ENCODE peak calls at places on chromosomes 4 and X, in eight cellular contexts. M is fibroblast of lung, Y is transverse colon, T is tibial nerve, D is IMR-90, X is uterus, N is ascending aorta, F is cardiac muscle cell. S is an unnamed sample.

GRCh38 chr4:46993075-46994006 is at the start of gene GABRA4:
- DNase-seq in M (peak), Y (no peak), T (no peak), D (no peak), X (no peak), N (no peak), F (peak), S (no peak)

GRCh38 chrX:2533424-2533823 is 32.6 kb upstream of the DHRSX start:
- DNase-seq in M (no peak), Y (no peak), T (no peak), D (no peak), X (no peak), N (no peak), F (no peak), S (no peak)

GRCh38 chr4:158624889-158625478 is 46.7 kb downstream of the C4orf46 start:
- DNase-seq in M (peak), Y (no peak), T (peak), D (peak), X (peak), N (no peak), F (peak), S (peak)

GRCh38 chr4:25367004-25367621 is 9.9 kb upstream of the ANAPC4 start:
- DNase-seq in M (peak), Y (no peak), T (no peak), D (peak), X (no peak), N (no peak), F (peak), S (peak)

GRCh38 chr4:157854819-157855218 is 318.0 kb downstream of the GASK1B start:
- DNase-seq in M (no peak), Y (no peak), T (no peak), D (no peak), X (no peak), N (no peak), F (no peak), S (no peak)

GRCh38 chr4:168221298-168221697 is 97.3 kb downstream of the DDX60 start:
- DNase-seq in M (peak), Y (no peak), T (peak), D (peak), X (no peak), N (no peak), F (no peak), S (peak)

GRCh38 chr4:124854968-124855367 is 142.4 kb upstream of the ANKRD50 start:
- DNase-seq in M (no peak), Y (no peak), T (no peak), D (peak), X (no peak), N (no peak), F (no peak), S (no peak)

GRCh38 chr4:111074523-111075114 is 451.7 kb upstream of the PITX2 start:
- DNase-seq in M (no peak), Y (no peak), T (no peak), D (no peak), X (no peak), N (no peak), F (no peak), S (no peak)

GRCh38 chrX:72258174-72258573 is 18.9 kb downstream of the RPS4X start:
- DNase-seq in M (peak), Y (no peak), T (no peak), D (peak), X (no peak), N (no peak), F (no peak), S (peak)

GRCh38 chrX:103562801-103563200 is 22.5 kb upstream of the TCEAL4 start:
- DNase-seq in M (no peak), Y (no peak), T (no peak), D (no peak), X (no peak), N (no peak), F (no peak), S (no peak)

DNA sequence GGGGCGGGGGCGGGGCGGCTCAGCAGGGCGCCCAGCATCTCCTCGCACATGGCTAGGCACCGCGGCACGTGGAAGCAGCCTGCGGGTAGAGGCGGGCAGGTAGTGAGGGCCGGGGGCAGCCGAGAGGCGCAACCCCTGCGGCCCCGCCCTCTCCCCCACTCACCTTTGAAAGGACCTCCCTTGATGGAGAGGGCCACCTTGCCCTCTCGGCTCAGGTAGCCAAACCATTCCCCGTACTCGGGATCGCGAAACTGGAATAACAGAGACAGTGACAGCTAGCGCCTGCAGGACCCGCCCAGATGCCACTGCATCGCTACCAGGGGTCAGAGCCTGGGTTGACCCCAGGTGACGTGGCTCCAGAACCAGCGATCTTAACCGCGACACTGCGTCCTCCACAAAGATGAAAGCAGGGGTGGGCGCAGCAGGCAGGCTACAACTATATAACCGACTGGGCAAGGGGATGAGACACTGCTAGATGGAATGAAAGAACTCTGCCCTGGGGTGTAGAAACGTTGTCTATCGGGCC is 552 bp upstream of the NAA10 start:
- DNase-seq in M (no peak), Y (peak), T (no peak), D (no peak), X (no peak), N (no peak), F (no peak), S (no peak)
- H3K4me3 ChIP-seq in M (peak), Y (peak), T (peak), D (peak), X (peak), N (peak), F (peak), S (peak)

GRCh38 chrX:30714138-30714537 is 60.9 kb downstream of the GK start:
- DNase-seq in M (no peak), Y (no peak), T (no peak), D (no peak), X (no peak), N (no peak), F (no peak), S (no peak)

GRCh38 chrX:30715976-30716375 is 62.8 kb downstream of the GK start:
- DNase-seq in M (no peak), Y (no peak), T (no peak), D (no peak), X (no peak), N (no peak), F (no peak), S (no peak)

GRCh38 chrX:30712214-30712613 is 59.0 kb downstream of the GK start:
- DNase-seq in M (no peak), Y (no peak), T (no peak), D (no peak), X (no peak), N (no peak), F (no peak), S (no peak)

DNA sequence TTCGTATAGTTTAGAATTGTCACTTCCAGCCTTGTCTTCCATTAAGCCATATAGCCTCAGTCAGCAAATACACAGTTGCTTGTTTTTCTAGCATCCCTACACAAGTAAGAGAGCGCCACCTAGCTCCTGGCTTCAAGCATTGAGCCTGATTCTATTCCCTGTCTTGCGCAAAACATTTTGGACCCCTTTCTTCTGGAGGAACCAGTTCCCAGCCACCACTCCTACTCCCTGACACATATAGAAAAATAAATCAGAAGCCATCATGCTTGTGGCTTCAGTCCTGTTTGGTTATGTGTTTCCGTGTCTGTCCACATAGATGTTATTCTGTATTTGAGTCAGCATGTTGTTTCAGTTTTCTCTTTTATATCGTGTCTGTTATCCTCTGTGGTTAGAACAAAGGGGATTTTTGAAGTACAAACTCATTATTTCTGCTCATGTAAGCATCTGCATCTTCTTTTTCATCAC is 59.9 kb downstream of the GK start:
- DNase-seq in M (peak), Y (peak), T (peak), D (peak), X (peak), N (no peak), F (peak), S (peak)
- H3K27ac ChIP-seq in M (no peak), Y (no peak), T (no peak), D (no peak), X (no peak), N (no peak), F (no peak), S (no peak)

DNA sequence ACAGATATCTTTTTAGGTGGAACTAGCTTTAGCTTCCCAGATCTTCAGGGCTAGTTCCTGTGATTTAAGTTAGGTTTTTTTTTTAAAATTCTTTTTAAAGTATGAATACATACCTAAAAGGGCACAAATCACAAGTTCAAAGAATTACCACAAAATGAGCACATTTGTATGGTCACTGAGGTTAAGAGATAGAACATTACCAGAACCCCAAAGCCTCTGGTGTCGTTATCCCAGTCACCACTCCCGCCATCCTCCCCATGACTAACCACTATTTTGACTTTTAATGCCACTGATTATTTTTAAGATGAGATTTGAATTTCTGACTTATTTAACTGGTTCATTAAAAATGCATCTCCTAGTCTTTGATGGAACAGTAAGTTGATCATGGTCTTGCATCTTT is 5.4 kb downstream of the PGK1 start:
- DNase-seq in M (no peak), Y (no peak), T (no peak), D (no peak), X (no peak), N (no peak), F (no peak), S (no peak)
- H3K4me3 ChIP-seq in M (no peak), Y (no peak), T (no peak), D (no peak), X (no peak), N (no peak), F (no peak), S (no peak)

GRCh38 chrX:28303486-28303885 is 283.8 kb upstream of the IL1RAPL1 start:
- DNase-seq in M (no peak), Y (no peak), T (no peak), D (no peak), X (no peak), N (no peak), F (peak), S (no peak)
- H3K27ac ChIP-seq in M (no peak), Y (no peak), T (no peak), D (no peak), X (no peak), N (no peak), F (no peak), S (no peak)

GRCh38 chrX:12970691-12971202 is 4.2 kb upstream of the TMSB4X start:
- DNase-seq in M (peak), Y (no peak), T (peak), D (peak), X (peak), N (no peak), F (peak), S (no peak)
- H3K4me3 ChIP-seq in M (no peak), Y (peak), T (no peak), D (no peak), X (no peak), N (no peak), F (no peak), S (no peak)

GRCh38 chrX:145715641-145716138 is 101.9 kb upstream of the SLITRK2 start:
- DNase-seq in M (peak), Y (no peak), T (no peak), D (no peak), X (no peak), N (no peak), F (no peak), S (no peak)

DNA sequence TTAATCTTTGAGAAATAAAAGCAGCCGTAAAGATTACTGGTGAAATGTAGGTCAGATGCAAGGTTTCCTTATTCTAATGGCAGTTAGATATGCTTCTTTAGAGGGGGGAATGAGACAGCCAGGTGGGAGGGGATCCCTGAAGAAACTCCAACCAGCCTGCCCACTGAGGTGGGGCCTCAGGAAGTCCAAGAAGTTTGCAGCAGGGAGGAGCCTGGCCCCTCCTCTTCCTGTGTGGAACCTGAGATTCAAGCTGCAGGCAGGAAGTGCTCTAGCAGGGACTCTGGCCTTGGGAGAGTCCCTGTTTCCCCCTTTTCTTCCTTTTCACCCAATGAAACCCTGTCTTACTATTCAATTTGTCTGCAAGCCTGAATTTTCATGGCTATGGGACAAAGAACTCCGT is 101.4 kb upstream of the SLITRK2 start:
- DNase-seq in M (no peak), Y (no peak), T (no peak), D (no peak), X (no peak), N (no peak), F (no peak), S (no peak)
- H3K27ac ChIP-seq in M (no peak), Y (no peak), T (no peak), D (no peak), X (no peak), N (no peak), F (no peak), S (no peak)

GRCh38 chr4:2059034-2059725 is at the start of gene NAT8L:
- DNase-seq in M (no peak), Y (no peak), T (no peak), D (no peak), X (no peak), N (no peak), F (peak), S (no peak)
- H3K4me3 ChIP-seq in M (peak), Y (peak), T (peak), D (peak), X (peak), N (peak), F (peak), S (peak)

GRCh38 chr4:2948895-2949781 is 14.1 kb downstream of the NOP14 start:
- DNase-seq in M (no peak), Y (no peak), T (no peak), D (no peak), X (no peak), N (no peak), F (peak), S (no peak)

GRCh38 chr4:2950221-2950989 is 12.8 kb downstream of the NOP14 start:
- DNase-seq in M (no peak), Y (no peak), T (no peak), D (peak), X (no peak), N (no peak), F (no peak), S (no peak)

GRCh38 chr4:2954358-2955185 is 8.6 kb downstream of the NOP14 start:
- DNase-seq in M (no peak), Y (no peak), T (no peak), D (no peak), X (no peak), N (no peak), F (no peak), S (no peak)

GRCh38 chr4:2949782-2950125 is 13.5 kb downstream of the NOP14 start:
- DNase-seq in M (no peak), Y (no peak), T (no peak), D (no peak), X (no peak), N (no peak), F (no peak), S (no peak)

GRCh38 chr4:2953496-2953895 is 9.7 kb downstream of the NOP14 start:
- DNase-seq in M (no peak), Y (no peak), T (no peak), D (no peak), X (no peak), N (no peak), F (no peak), S (no peak)
- H3K27ac ChIP-seq in M (no peak), Y (no peak), T (no peak), D (no peak), X (no peak), N (no peak), F (peak), S (no peak)

DNA sequence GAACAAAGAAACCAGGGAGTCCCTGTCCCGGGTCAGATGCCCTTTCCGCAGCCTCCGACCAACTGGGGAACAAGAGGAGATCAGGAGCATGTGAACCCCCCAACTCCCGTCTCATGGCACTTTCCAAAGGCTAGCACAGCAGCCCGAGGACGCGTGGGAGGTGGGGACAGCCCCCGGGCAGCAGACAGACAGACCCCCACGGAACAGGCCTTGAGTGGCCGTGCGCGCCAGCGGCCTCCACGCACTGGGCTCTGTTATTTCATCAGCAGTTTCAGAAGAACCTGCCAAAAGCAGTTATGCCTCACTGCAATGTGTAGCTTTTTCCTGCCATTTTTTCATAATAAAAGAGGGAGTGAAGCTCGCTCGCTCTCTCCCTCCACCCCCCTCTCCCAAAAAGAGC is 349 bp upstream of the FGF16 start:
- DNase-seq in M (peak), Y (no peak), T (no peak), D (no peak), X (no peak), N (no peak), F (no peak), S (no peak)
- H3K4me3 ChIP-seq in M (peak), Y (peak), T (peak), D (no peak), X (peak), N (peak), F (peak), S (no peak)